ENCODE peak calls at places on chromosomes 1 and 21, in ten cellular contexts. B, W, C, Y, D, J, R, H, A and K are unnamed samples.

GRCh38 chr1:44817771-44818495 is 9.6 kb downstream of the BTBD19 start:
- DNase-seq in B (no peak), W (no peak), C (peak; percentile 16), Y (peak; percentile 9), D (no peak), J (peak; percentile 28), R (no peak), H (no peak), A (no peak), K (no peak)

GRCh38 chr1:1748686-1749321 is 24.6 kb upstream of the CDK11A start:
- DNase-seq in B (peak; percentile 50), W (no peak), C (no peak), Y (no peak), D (no peak), J (peak; percentile 45), R (no peak), H (no peak), A (no peak), K (no peak)

GRCh38 chr1:47724427-47724999 is 272.7 kb downstream of the TRABD2B start:
- DNase-seq in B (no peak), W (no peak), C (no peak), Y (no peak), D (no peak), J (no peak), R (no peak), H (no peak), A (no peak), K (no peak)

GRCh38 chr1:229408458-229409037 is 25.3 kb downstream of the ACTA1 start:
- DNase-seq in B (peak; percentile 47), W (no peak), C (no peak), Y (peak; percentile 80), D (no peak), J (no peak), R (no peak), H (no peak), A (no peak), K (peak; percentile 35)

GRCh38 chr21:39215078-39215477 is 31.8 kb upstream of the PSMG1 start:
- DNase-seq in B (no peak), W (no peak), C (no peak), Y (no peak), D (no peak), J (no peak), R (no peak), H (no peak), A (no peak), K (no peak)

GRCh38 chr1:8539683-8540082 is 221.8 kb downstream of the SLC45A1 start:
- DNase-seq in B (no peak), W (no peak), C (no peak), Y (no peak), D (no peak), J (no peak), R (no peak), H (no peak), A (no peak), K (no peak)

GRCh38 chr1:43049487-43049886 is 90.8 kb upstream of the SLC2A1 start:
- DNase-seq in B (no peak), W (no peak), C (no peak), Y (no peak), D (no peak), J (no peak), R (no peak), H (no peak), A (no peak), K (peak; percentile 9)

GRCh38 chr1:120179420-120180348 is 3.4 kb upstream of the SEC22B start:
- DNase-seq in B (peak; percentile 41), W (peak; percentile 91), C (no peak), Y (peak; percentile 41), D (peak; percentile 52), J (peak; percentile 43), R (peak; percentile 68), H (no peak), A (no peak), K (peak; percentile 36)

GRCh38 chr1:8764301-8764937 is 53.0 kb downstream of the RERE start:
- DNase-seq in B (no peak), W (no peak), C (no peak), Y (no peak), D (no peak), J (no peak), R (no peak), H (no peak), A (no peak), K (no peak)

GRCh38 chr1:154779563-154780189 is 90.4 kb downstream of the KCNN3 start:
- DNase-seq in B (no peak), W (no peak), C (no peak), Y (no peak), D (no peak), J (no peak), R (no peak), H (no peak), A (peak; percentile 68), K (no peak)

GRCh38 chr1:197140123-197140522 is 6.3 kb downstream of the ASPM start:
- DNase-seq in B (no peak), W (peak; percentile 67), C (no peak), Y (no peak), D (no peak), J (no peak), R (no peak), H (no peak), A (no peak), K (no peak)

GRCh38 chr1:6235302-6235680 is 473 bp downstream of the ICMT start:
- DNase-seq in B (peak; percentile 9), W (no peak), C (no peak), Y (no peak), D (no peak), J (peak; percentile 88), R (no peak), H (no peak), A (no peak), K (no peak)

GRCh38 chr1:18549131-18549530 is 68.4 kb downstream of the KLHDC7A start:
- DNase-seq in B (no peak), W (no peak), C (no peak), Y (no peak), D (no peak), J (no peak), R (no peak), H (no peak), A (no peak), K (no peak)

GRCh38 chr1:25523512-25523911 is 19.9 kb upstream of the LDLRAP1 start:
- DNase-seq in B (peak; percentile 78), W (peak; percentile 26), C (no peak), Y (no peak), D (no peak), J (no peak), R (no peak), H (no peak), A (no peak), K (no peak)

GRCh38 chr1:24443241-24443656 is 27.6 kb downstream of the NIPAL3 start:
- DNase-seq in B (peak; percentile 44), W (no peak), C (no peak), Y (no peak), D (no peak), J (no peak), R (no peak), H (no peak), A (no peak), K (no peak)

GRCh38 chr1:234976880-234977680 is 151.6 kb downstream of the TOMM20 start:
- DNase-seq in B (no peak), W (no peak), C (no peak), Y (no peak), D (no peak), J (peak; percentile 46), R (no peak), H (no peak), A (no peak), K (no peak)

GRCh38 chr1:38029081-38029681 is 16.6 kb downstream of the UTP11 start:
- DNase-seq in B (peak; percentile 88), W (peak; percentile 41), C (no peak), Y (peak; percentile 59), D (peak; percentile 31), J (no peak), R (no peak), H (no peak), A (no peak), K (peak; percentile 29)

GRCh38 chr1:178451529-178451928 is 45.2 kb downstream of the CLEC20A start:
- DNase-seq in B (no peak), W (peak; percentile 81), C (no peak), Y (no peak), D (no peak), J (no peak), R (no peak), H (no peak), A (no peak), K (peak; percentile 61)

GRCh38 chr1:206589206-206589605 is 23.1 kb downstream of the EIF2D start:
- DNase-seq in B (no peak), W (peak; percentile 96), C (no peak), Y (peak; percentile 49), D (peak; percentile 88), J (no peak), R (no peak), H (no peak), A (no peak), K (peak; percentile 84)